ENCODE peak calls at places on chromosomes 16 and 17, in ten cellular contexts. V is cardiac fibroblast, N is T-helper 17 cell, I is chondrocyte, J is amniotic stem cell, M is HL-60, P is anterior cingulate cortex, G is choroid plexus epithelial cell, D is HCT116, E is T-helper 2 cell. F is an unnamed sample.

GRCh38 chr17:75010683-75011406 is 1.6 kb upstream of the MRPL58 start:
- DNase-seq in D (no peak), J (no peak), G (peak), E (no peak), P (no peak), V (peak), M (peak), I (no peak), N (no peak), F (no peak)

GRCh38 chr16:17365591-17366298 is 105.0 kb downstream of the XYLT1 start:
- DNase-seq in I (no peak), E (no peak), J (no peak), N (no peak), D (no peak), V (peak), P (no peak), G (no peak), M (no peak), F (no peak)

GRCh38 chr17:39701012-39701783 is 1.3 kb downstream of the ERBB2 start:
- DNase-seq in J (no peak), D (no peak), V (no peak), E (no peak), G (no peak), N (no peak), P (no peak), I (no peak), M (no peak), F (no peak)

GRCh38 chr17:78374631-78375274 is 3.7 kb upstream of the PGS1 start:
- DNase-seq in E (no peak), N (no peak), V (peak), G (peak), M (no peak), P (no peak), I (no peak), D (no peak), J (peak), F (no peak)

GRCh38 chr17:42667088-42667951 is 8.2 kb downstream of the TUBG2 start:
- DNase-seq in E (no peak), P (no peak), G (peak), N (no peak), I (no peak), V (peak), M (no peak), D (peak), J (peak), F (no peak)

GRCh38 chr17:38915639-38915995 is 9.8 kb upstream of the LASP1NB start:
- DNase-seq in E (no peak), D (no peak), G (no peak), M (no peak), N (no peak), P (no peak), I (peak), J (no peak), V (no peak), F (no peak)

GRCh38 chr17:51085150-51085805 is 35.4 kb downstream of the SPAG9 start:
- DNase-seq in N (no peak), M (no peak), G (peak), P (no peak), V (peak), E (no peak), I (no peak), D (no peak), J (no peak), F (no peak)

GRCh38 chr16:72270531-72270930 is 98.6 kb upstream of the PMFBP1 start:
- DNase-seq in N (no peak), V (peak), J (no peak), P (no peak), E (no peak), D (no peak), I (no peak), M (no peak), G (no peak), F (no peak)

GRCh38 chr17:10120113-10120485 is 78.3 kb downstream of the GAS7 start:
- DNase-seq in N (no peak), P (no peak), E (no peak), I (no peak), D (no peak), M (no peak), J (no peak), V (no peak), G (no peak), F (no peak)

GRCh38 chr17:76735006-76735405 is 2.1 kb downstream of the SRSF2 start:
- DNase-seq in V (peak), M (no peak), G (peak), P (no peak), I (no peak), E (no peak), J (no peak), D (no peak), N (no peak), F (no peak)

GRCh38 chr17:60141111-60142018 is 8.4 kb upstream of the CA4 start:
- DNase-seq in P (no peak), I (no peak), N (no peak), J (no peak), D (no peak), E (no peak), M (no peak), V (no peak), G (no peak), F (no peak)

GRCh38 chr17:70332811-70333210 is 163.5 kb downstream of the KCNJ2 start:
- DNase-seq in E (no peak), V (no peak), N (no peak), P (no peak), D (no peak), J (no peak), I (no peak), G (no peak), M (no peak), F (no peak)

GRCh38 chr17:42034059-42034458 is 14.2 kb downstream of the NKIRAS2 start:
- DNase-seq in G (no peak), D (no peak), M (no peak), E (no peak), N (no peak), I (no peak), J (no peak), P (no peak), V (no peak), F (no peak)

GRCh38 chr17:42518046-42518754 is 17.8 kb upstream of the NAGLU start:
- DNase-seq in G (peak), D (peak), E (no peak), V (peak), M (peak), J (peak), P (no peak), I (peak), N (no peak), F (no peak)

GRCh38 chr16:4749700-4750257 is 15.4 kb downstream of the DNAAF8 start:
- DNase-seq in V (no peak), D (no peak), M (no peak), I (no peak), E (no peak), P (no peak), J (no peak), N (no peak), G (no peak), F (no peak)

GRCh38 chr16:80285089-80285488 is 255.7 kb upstream of the DYNLRB2 start:
- DNase-seq in V (no peak), I (no peak), E (no peak), P (no peak), J (peak), G (no peak), D (no peak), M (no peak), N (no peak), F (no peak)

GRCh38 chr16:27236635-27237228 is 31.8 kb downstream of the NSMCE1 start:
- DNase-seq in J (no peak), M (no peak), I (no peak), D (no peak), P (no peak), G (no peak), V (no peak), E (no peak), N (no peak), F (no peak)

GRCh38 chr17:8947201-8947600 is 18.3 kb downstream of the PIK3R5 start:
- DNase-seq in E (no peak), N (no peak), M (no peak), G (no peak), J (no peak), D (peak), V (no peak), I (no peak), P (no peak), F (no peak)

GRCh38 chr16:84368327-84368996 is at the start of gene ATP2C2:
- DNase-seq in I (no peak), G (no peak), M (no peak), V (no peak), N (no peak), D (peak), J (no peak), E (no peak), P (no peak), F (no peak)

GRCh38 chr17:83127431-83128160 is 48.2 kb downstream of the METRNL start:
- DNase-seq in V (no peak), P (no peak), M (no peak), I (peak), J (no peak), E (no peak), G (no peak), D (no peak), N (peak), F (no peak)

GRCh38 chr16:22372882-22373661 is 1.3 kb downstream of the CDR2 start:
- DNase-seq in E (no peak), D (no peak), M (no peak), G (no peak), I (no peak), J (no peak), V (no peak), P (no peak), N (no peak), F (no peak)

GRCh38 chr16:77618011-77618410 is 104.3 kb upstream of the NUDT7 start:
- DNase-seq in P (no peak), J (no peak), N (no peak), D (no peak), V (peak), G (peak), I (no peak), M (no peak), E (no peak), F (no peak)

GRCh38 chr17:34443832-34444469 is 80.9 kb upstream of the CCL1 start:
- DNase-seq in G (no peak), J (no peak), N (no peak), E (no peak), P (no peak), M (no peak), D (no peak), V (no peak), I (no peak), F (no peak)

GRCh38 chr17:520447-521167 is 168.0 kb upstream of the RPH3AL start:
- DNase-seq in N (no peak), J (peak), P (no peak), E (no peak), G (peak), V (peak), D (no peak), I (no peak), M (no peak), F (no peak)

GRCh38 chr17:45835481-45835880 is 9.2 kb upstream of the SPPL2C start:
- DNase-seq in N (no peak), J (no peak), D (no peak), M (no peak), E (no peak), V (no peak), I (no peak), P (no peak), G (no peak), F (no peak)